ENCODE peak calls at places on chromosomes 3 and 15, in five cellular contexts. X is fibroblast of lung, O is esophagus muscularis mucosa, Z is WERI-Rb-1, L is stomach. U is an unnamed sample.

GRCh38 chr3:124553178-124553577 is 177.1 kb upstream of the UMPS start:
- DNase-seq in X (no peak), Z (no peak), O (no peak), L (no peak), U (no peak)

GRCh38 chr15:35302340-35302739 is 217.2 kb upstream of the NANOGP8 start:
- DNase-seq in L (no peak), X (no peak), O (no peak), Z (no peak), U (no peak)

GRCh38 chr3:31247850-31248618 is 284.7 kb upstream of the STT3B start:
- DNase-seq in L (peak), O (peak), X (no peak), Z (no peak), U (peak)

GRCh38 chr15:48040166-48040817 is 80.5 kb upstream of the SLC24A5 start:
- DNase-seq in L (no peak), Z (peak), O (peak), X (peak), U (peak)

GRCh38 chr3:41369838-41370237 is 170.5 kb downstream of the CTNNB1 start:
- DNase-seq in L (no peak), O (no peak), Z (no peak), X (no peak), U (no peak)

GRCh38 chr15:101579766-101580165 is 72.4 kb downstream of the TM2D3 start:
- DNase-seq in O (no peak), Z (no peak), X (no peak), L (no peak), U (peak)

GRCh38 chr15:66900586-66901310 is 164.7 kb upstream of the SMAD3 start:
- DNase-seq in L (no peak), Z (no peak), X (no peak), O (no peak), U (no peak)

GRCh38 chr15:40060241-40060961 is 21.4 kb upstream of the SRP14 start:
- DNase-seq in Z (no peak), L (no peak), X (no peak), O (no peak), U (no peak)

GRCh38 chr15:68634531-68634930 is 55.7 kb downstream of the CORO2B start:
- DNase-seq in L (no peak), Z (no peak), X (no peak), O (no peak), U (no peak)

GRCh38 chr3:33915796-33916589 is 117.6 kb downstream of the PDCD6IP start:
- DNase-seq in X (peak), O (no peak), Z (peak), L (no peak), U (peak)

GRCh38 chr15:28901987-28902745 is 16.4 kb downstream of the APBA2 start:
- DNase-seq in Z (peak), X (no peak), L (no peak), O (no peak), U (no peak)

GRCh38 chr3:112306825-112307224 is 12.8 kb upstream of the SLC9C1 start:
- DNase-seq in O (no peak), Z (no peak), L (no peak), X (no peak), U (no peak)

GRCh38 chr3:112303811-112304325 is 9.9 kb upstream of the SLC9C1 start:
- DNase-seq in Z (no peak), L (no peak), X (peak), O (no peak), U (no peak)

GRCh38 chr3:112302061-112302830 is 8.2 kb upstream of the SLC9C1 start:
- DNase-seq in X (peak), L (no peak), O (no peak), Z (no peak), U (no peak)

GRCh38 chr3:112302881-112303761 is 9.1 kb upstream of the SLC9C1 start:
- DNase-seq in O (no peak), L (no peak), X (peak), Z (no peak), U (no peak)

DNA sequence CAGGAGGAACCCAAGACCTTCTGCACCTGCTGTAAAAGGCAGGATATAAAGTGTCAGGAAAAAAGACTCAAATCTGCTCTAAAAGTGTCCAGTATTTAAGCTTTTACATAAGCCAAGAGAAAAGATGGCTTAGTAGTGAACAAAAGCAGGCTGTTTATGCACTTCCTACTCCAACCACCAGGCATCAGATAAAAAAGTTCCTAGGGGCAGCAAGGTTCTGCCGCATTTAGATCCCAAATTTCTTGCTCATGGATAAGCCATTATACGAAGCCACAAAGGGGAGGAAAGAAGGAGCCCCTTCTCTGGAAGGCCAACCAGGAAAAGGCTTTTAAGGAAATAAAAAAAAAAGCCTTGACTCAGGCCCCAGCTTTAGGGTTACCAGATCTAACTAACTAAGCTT is 10.6 kb upstream of the SLC9C1 start:
- DNase-seq in Z (no peak), X (no peak), O (no peak), L (no peak), U (no peak)
- TF ChIP-seq CTCF in Z (no peak), X (peak), O (peak), L (no peak), U (no peak)

GRCh38 chr3:149463921-149464320 is 10.6 kb upstream of the TM4SF4 start:
- DNase-seq in X (no peak), L (no peak), Z (no peak), O (peak), U (no peak)

GRCh38 chr3:149464706-149465328 is 9.7 kb upstream of the TM4SF4 start:
- DNase-seq in O (peak), X (no peak), L (no peak), Z (no peak), U (no peak)

GRCh38 chr3:149462051-149462450 is 12.4 kb upstream of the TM4SF4 start:
- DNase-seq in L (no peak), Z (no peak), O (no peak), X (no peak), U (no peak)

GRCh38 chr3:149460123-149460522 is 14.4 kb upstream of the TM4SF4 start:
- DNase-seq in O (peak), Z (no peak), L (no peak), X (peak), U (no peak)

DNA sequence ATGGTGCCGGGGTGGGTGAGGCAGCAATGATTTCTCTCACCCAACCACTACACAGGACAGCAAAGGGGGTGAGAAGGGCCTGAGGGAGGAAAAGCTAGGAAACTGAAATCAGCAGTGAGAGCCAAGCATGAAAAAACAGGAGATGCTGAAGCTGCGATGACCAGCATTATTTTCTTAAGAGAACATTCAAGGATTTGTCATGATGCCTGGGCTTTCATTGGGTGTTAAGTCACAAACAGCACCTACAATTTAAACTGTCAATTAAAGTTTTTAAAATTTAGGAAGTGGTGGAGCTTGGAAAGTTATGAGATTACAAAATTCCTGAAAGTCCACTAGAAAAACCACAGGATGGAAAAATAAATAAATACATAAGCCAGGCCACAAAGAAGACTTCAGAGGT is 11.8 kb upstream of the TM4SF4 start:
- DNase-seq in X (no peak), Z (no peak), L (no peak), O (no peak), U (no peak)
- H3K27ac ChIP-seq in X (no peak), Z (no peak), L (no peak), O (no peak), U (no peak)

GRCh38 chr3:63450634-63451363 is 172.7 kb downstream of the SYNPR start:
- DNase-seq in X (no peak), L (no peak), O (no peak), Z (no peak), U (no peak)
- TF ChIP-seq CTCF in X (no peak), L (no peak), O (no peak), Z (peak), U (no peak)

GRCh38 chr3:13045245-13045903 is 27.9 kb downstream of the IQSEC1 start:
- DNase-seq in O (no peak), Z (no peak), X (no peak), L (no peak), U (no peak)
- H3K27ac ChIP-seq in O (no peak), Z (no peak), X (no peak), L (no peak), U (no peak)

DNA sequence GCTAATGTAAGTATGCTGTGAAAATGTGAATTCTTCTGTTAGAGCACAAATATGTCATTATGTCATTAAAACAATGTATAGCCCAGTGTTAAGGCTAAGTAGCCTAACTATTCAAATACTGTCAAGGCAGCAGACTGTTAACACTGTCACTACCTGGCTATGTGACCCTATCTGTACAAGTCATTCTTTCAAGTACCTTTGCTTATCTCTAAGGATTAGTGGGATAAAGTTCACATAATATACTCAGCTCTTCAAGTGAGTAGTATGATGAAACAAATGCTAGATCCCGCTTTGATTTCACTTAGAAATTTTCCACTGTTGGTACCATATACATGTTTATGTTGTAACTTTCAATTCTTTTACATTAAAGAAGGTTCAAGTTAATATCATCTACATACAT is 4.6 kb upstream of the RFX7 start:
- DNase-seq in Z (no peak), L (no peak), O (no peak), X (no peak), U (no peak)
- TF ChIP-seq CTCF in Z (no peak), L (no peak), O (no peak), X (no peak), U (no peak)

DNA sequence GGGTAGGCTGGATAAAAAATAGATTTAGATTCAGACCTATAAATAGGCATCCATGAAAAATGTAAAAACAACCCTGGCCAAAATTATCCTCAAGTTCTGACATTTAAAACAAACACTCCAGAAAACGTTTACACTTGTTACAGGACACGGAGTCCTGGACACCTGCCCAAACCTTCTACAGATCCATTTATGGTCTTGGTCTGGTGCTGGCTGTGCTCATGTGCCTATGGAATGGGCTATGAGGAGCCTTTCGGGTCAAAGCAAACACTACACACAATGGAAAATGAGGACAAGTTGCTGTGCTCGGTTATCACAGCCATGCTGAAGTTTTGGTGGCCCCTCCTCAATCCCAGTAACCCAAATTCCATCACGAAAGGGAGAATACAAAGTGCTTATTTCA is 108.1 kb downstream of the PDZRN3 start:
- DNase-seq in X (peak), O (peak), Z (no peak), L (peak), U (no peak)
- H3K27ac ChIP-seq in X (no peak), O (peak), Z (no peak), L (peak), U (no peak)

DNA sequence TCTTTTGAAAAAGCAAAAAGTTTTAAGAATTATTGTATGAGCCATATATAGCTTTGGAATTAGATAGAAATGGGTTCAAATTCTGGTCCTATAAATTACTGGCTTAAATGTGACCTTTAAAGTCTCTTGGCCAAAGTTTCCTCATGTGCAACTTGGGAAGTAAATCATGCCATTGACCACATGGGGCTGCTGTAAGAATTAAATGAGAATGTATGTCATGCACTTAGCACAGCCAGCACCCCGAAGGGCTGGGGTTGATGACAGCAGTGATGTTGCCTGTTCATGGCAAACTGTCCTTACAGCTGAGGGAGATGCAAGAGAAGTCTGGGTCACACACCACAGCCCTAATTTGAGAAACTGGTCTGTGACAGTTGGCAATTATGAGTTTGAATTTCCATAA is 108.2 kb downstream of the TOP2B start:
- DNase-seq in Z (no peak), L (no peak), O (no peak), X (no peak), U (no peak)
- TF ChIP-seq CTCF in Z (no peak), L (no peak), O (no peak), X (no peak), U (no peak)

DNA sequence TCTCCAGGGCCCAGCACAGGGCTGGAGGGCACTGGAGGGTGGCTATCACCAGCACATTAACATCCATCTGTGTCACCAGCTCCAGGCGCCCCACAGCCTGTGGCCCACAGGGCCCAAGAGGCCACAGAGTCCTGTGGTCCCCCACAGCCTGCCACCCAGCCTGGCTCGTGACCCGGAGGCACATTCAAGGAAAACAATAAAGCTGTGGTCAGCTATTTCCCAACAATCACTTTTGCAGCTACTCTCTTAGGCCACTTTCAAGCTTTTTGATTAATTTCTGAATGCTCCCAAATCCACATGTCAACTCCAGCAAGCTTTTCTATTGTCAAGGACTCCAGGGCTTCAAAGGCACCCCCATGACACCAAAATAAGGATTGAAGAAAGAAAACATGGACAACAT is 16.7 kb downstream of the IDH2 start:
- DNase-seq in Z (no peak), X (no peak), O (no peak), L (no peak), U (no peak)
- H3K27ac ChIP-seq in Z (no peak), X (no peak), O (no peak), L (no peak), U (peak)

DNA sequence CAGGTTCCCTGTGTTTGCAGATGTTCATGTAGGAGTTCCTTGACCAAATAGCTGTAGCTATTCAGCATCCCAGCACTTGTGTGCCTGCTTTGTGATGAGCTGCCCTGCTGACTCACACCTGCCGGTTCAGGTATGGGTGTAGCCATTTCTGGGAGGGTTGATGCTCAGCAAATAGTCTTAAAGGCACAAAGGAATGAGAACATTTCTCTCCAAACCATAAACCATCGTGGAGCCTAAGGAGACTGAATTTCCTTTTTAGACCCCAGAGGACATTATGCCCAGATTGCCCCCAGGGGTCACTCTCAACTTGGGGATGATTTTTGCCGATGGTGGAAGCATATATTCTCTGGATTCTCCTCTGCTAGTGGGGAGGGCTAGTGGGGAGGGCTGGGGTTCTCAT is 80.6 kb downstream of the ADAMTSL3 start:
- DNase-seq in O (no peak), Z (peak), X (peak), L (no peak), U (peak)
- TF ChIP-seq CTCF in O (no peak), Z (peak), X (peak), L (no peak), U (no peak)

U was measured in RWPE1.